ENCODE peak calls at places on chromosomes 4 and X, in four cellular contexts. One of them, this sample, is unnamed.

GRCh38 chrX:110086162-110086915 is 83.4 kb downstream of the TMEM164 start:
- DNase-seq in OCI-LY7: no peak
- DNase-seq in B cell: no peak
- DNase-seq in spleen: no peak
- DNase-seq in this sample: no peak

GRCh38 chr4:62644372-62644771 is 1444.2 kb downstream of the ADGRL3 start:
- DNase-seq in OCI-LY7: peak
- DNase-seq in B cell: no peak
- DNase-seq in spleen: no peak
- DNase-seq in this sample: no peak

GRCh38 chrX:30027636-30028035 is 187.7 kb upstream of the MAGEB2 start:
- DNase-seq in OCI-LY7: no peak
- DNase-seq in B cell: no peak
- DNase-seq in spleen: no peak
- DNase-seq in this sample: no peak

GRCh38 chr4:26860922-26861433 is 337 bp downstream of the STIM2 start:
- DNase-seq in OCI-LY7: peak
- DNase-seq in B cell: peak
- DNase-seq in spleen: peak
- DNase-seq in this sample: peak

GRCh38 chrX:17922303-17922702 is 61.2 kb upstream of the RAI2 start:
- DNase-seq in OCI-LY7: no peak
- DNase-seq in B cell: no peak
- DNase-seq in spleen: no peak
- DNase-seq in this sample: no peak

GRCh38 chr4:100781433-100781832 is 263.6 kb upstream of the EMCN start:
- DNase-seq in OCI-LY7: no peak
- DNase-seq in B cell: no peak
- DNase-seq in spleen: no peak
- DNase-seq in this sample: no peak

GRCh38 chr4:52317981-52318380 is 266.9 kb downstream of the SPATA18 start:
- DNase-seq in OCI-LY7: no peak
- DNase-seq in B cell: no peak
- DNase-seq in spleen: no peak
- DNase-seq in this sample: no peak

GRCh38 chrX:134459683-134460004 is 321 bp upstream of the HPRT1 start:
- DNase-seq in OCI-LY7: peak
- DNase-seq in B cell: no peak
- DNase-seq in spleen: no peak
- DNase-seq in this sample: no peak

GRCh38 chr4:123064390-123064789 is 142.0 kb upstream of the NUDT6 start:
- DNase-seq in OCI-LY7: no peak
- DNase-seq in B cell: no peak
- DNase-seq in spleen: no peak
- DNase-seq in this sample: no peak

GRCh38 chr4:186887211-186887785 is 163.6 kb upstream of the FAT1 start:
- DNase-seq in OCI-LY7: no peak
- DNase-seq in B cell: no peak
- DNase-seq in spleen: no peak
- DNase-seq in this sample: no peak

GRCh38 chr4:74217365-74217764 is 59.4 kb downstream of the MTHFD2L start:
- DNase-seq in OCI-LY7: no peak
- DNase-seq in B cell: no peak
- DNase-seq in spleen: no peak
- DNase-seq in this sample: no peak

GRCh38 chr4:168269879-168270278 is 48.7 kb downstream of the DDX60 start:
- DNase-seq in OCI-LY7: no peak
- DNase-seq in B cell: no peak
- DNase-seq in spleen: no peak
- DNase-seq in this sample: no peak
- TF ChIP-seq CTCF in OCI-LY7: no peak
- TF ChIP-seq CTCF in B cell: no peak
- TF ChIP-seq CTCF in spleen: no peak
- TF ChIP-seq CTCF in this sample: no peak

DNA sequence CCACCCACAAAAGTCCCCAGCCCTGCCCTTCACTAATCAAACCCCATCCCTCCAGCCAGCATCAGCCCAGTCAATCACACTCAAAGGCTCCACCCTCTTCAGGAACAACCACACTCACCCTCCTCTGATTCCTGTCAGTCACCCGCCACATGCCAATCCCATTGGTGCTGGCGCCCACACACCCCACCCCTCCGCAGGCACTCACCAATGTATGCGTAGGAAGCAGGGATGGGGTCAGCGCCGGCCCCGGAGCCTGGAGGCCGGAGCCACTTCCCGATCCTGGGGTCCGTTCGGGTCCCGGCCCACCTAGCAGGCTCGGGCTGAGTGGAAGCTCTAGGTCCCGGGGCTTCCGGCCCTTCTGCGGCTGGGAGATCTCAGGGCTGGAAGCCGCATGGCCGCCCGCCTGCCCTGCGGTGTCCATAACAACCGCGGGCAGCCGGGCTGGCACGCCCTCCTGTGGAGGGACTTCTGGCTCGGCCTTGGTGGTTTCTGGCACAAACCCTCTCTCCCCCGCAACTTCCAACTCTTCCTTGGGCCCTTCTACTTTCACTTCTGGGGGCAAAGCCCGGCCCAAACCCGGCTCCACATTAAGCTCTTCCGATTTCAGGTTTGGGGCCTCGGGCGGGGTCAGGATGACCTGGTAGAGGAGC is 7.9 kb upstream of the CFP start:
- DNase-seq in OCI-LY7: no peak
- DNase-seq in B cell: no peak
- DNase-seq in spleen: peak
- DNase-seq in this sample: peak
- TF ChIP-seq CTCF in OCI-LY7: no peak
- TF ChIP-seq CTCF in B cell: no peak
- TF ChIP-seq CTCF in spleen: no peak
- TF ChIP-seq CTCF in this sample: no peak

GRCh38 chr4:4248036-4248884 is at the start of gene TMEM128:
- DNase-seq in OCI-LY7: peak
- DNase-seq in B cell: peak
- DNase-seq in spleen: peak
- DNase-seq in this sample: peak
- TF ChIP-seq CTCF in OCI-LY7: peak
- TF ChIP-seq CTCF in B cell: no peak
- TF ChIP-seq CTCF in spleen: peak
- TF ChIP-seq CTCF in this sample: no peak

GRCh38 chr4:77044458-77045124 is 31.2 kb downstream of the CCNI start:
- DNase-seq in OCI-LY7: peak
- DNase-seq in B cell: no peak
- DNase-seq in spleen: no peak
- DNase-seq in this sample: peak
- TF ChIP-seq CTCF in OCI-LY7: peak
- TF ChIP-seq CTCF in B cell: peak
- TF ChIP-seq CTCF in spleen: peak
- TF ChIP-seq CTCF in this sample: peak

DNA sequence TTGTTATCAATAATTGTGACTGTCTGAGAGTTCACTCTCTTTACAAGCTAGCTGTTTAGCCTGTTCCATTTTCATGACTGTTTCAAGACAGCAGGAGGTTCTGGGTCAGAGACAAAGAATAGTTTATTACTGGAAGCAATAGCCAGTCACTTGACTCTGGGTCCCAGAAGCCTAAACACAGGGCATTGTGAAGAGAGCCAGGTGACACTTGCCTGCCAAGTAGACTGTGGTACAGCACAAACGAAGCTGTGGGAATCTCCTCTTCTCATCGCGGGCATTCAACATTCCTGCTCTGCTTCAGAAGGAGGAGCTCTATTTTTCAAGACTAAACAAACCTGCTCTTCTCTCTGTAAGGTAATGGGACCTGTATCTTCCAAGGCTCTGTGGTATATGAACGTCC is 485.1 kb downstream of the TRIML1 start:
- DNase-seq in OCI-LY7: no peak
- DNase-seq in B cell: no peak
- DNase-seq in spleen: no peak
- DNase-seq in this sample: no peak
- TF ChIP-seq CTCF in OCI-LY7: no peak
- TF ChIP-seq CTCF in B cell: no peak
- TF ChIP-seq CTCF in spleen: no peak
- TF ChIP-seq CTCF in this sample: no peak